ENCODE peak calls at places on chromosomes 12 and 14, in four cellular contexts. I, P, K and Z are unnamed samples. For H3K36me3, the result is how much of the 10 kb centered on the place peaks cover.

GRCh38 chr12:12800406-12801180 is 12.6 kb upstream of the DDX47 start:
- DNase-seq in P (no peak), I (no peak), K (no peak), Z (no peak)

GRCh38 chr12:123056053-123056452 is 75.6 kb downstream of the ARL6IP4 start:
- DNase-seq in K (peak), P (peak), I (no peak), Z (no peak)

GRCh38 chr14:36477266-36477665 is 42.8 kb downstream of the NKX2-1 start:
- DNase-seq in I (no peak), K (no peak), P (no peak), Z (no peak)

GRCh38 chr12:5184159-5184558 is 140.5 kb downstream of the KCNA5 start:
- DNase-seq in I (no peak), K (no peak), P (no peak), Z (no peak)

GRCh38 chr12:82948462-82948861 is 261.8 kb downstream of the TMTC2 start:
- DNase-seq in K (no peak), I (no peak), P (no peak), Z (no peak)

GRCh38 chr12:37547611-37548010 is 769.0 kb upstream of the ALG10B start:
- DNase-seq in I (no peak), K (no peak), P (no peak), Z (no peak)

GRCh38 chr14:61498811-61499210 is 177.4 kb downstream of the PRKCH start:
- DNase-seq in I (no peak), P (no peak), K (peak), Z (no peak)

GRCh38 chr12:54932691-54933090 is 51.9 kb downstream of the TESPA1 start:
- DNase-seq in P (peak), I (no peak), K (no peak), Z (no peak)

GRCh38 chr14:63956326-63956725 is 103.5 kb downstream of the SYNE2 start:
- DNase-seq in I (no peak), P (no peak), K (no peak), Z (no peak)

GRCh38 chr12:9687228-9687627 is 17.7 kb downstream of the CLEC2D start:
- DNase-seq in K (peak), I (no peak), P (no peak), Z (no peak)

GRCh38 chr14:72607386-72608125 is 286.3 kb downstream of the DPF3 start:
- DNase-seq in P (no peak), I (no peak), K (peak), Z (no peak)

GRCh38 chr14:74109369-74109768 is 24.6 kb downstream of the LIN52 start:
- DNase-seq in I (no peak), P (no peak), K (peak), Z (no peak)

GRCh38 chr14:101823511-101824120 is 62.1 kb downstream of the PPP2R5C start:
- DNase-seq in P (no peak), K (no peak), I (peak), Z (no peak)

GRCh38 chr14:66507181-66507721 is 696 bp upstream of the GPHN start:
- DNase-seq in K (peak), I (no peak), P (no peak), Z (no peak)

GRCh38 chr14:94572637-94573303 is 8.5 kb upstream of the SERPINA5 start:
- DNase-seq in I (no peak), K (no peak), P (no peak), Z (no peak)

GRCh38 chr12:73226585-73226984 is 954.4 kb downstream of the TRHDE start:
- DNase-seq in I (no peak), K (no peak), P (no peak), Z (no peak)

GRCh38 chr14:51592836-51593235 is 58.9 kb upstream of the FRMD6 start:
- DNase-seq in K (no peak), P (no peak), I (no peak), Z (no peak)

GRCh38 chr12:124750787-124751471 is 112.7 kb downstream of the SCARB1 start:
- DNase-seq in K (no peak), P (no peak), I (no peak), Z (no peak)

GRCh38 chr14:51576112-51576420 is 75.6 kb upstream of the FRMD6 start:
- DNase-seq in I (no peak), K (no peak), P (no peak), Z (no peak)

GRCh38 chr12:3777206-3777809 is 24.4 kb upstream of the CRACR2A start:
- DNase-seq in K (peak), I (no peak), P (no peak), Z (no peak)

GRCh38 chr12:62784576-62784975 is 150.4 kb downstream of the PPM1H start:
- DNase-seq in K (no peak), P (no peak), I (no peak), Z (no peak)

GRCh38 chr12:102917026-102917787 is at the start of gene PAH:
- DNase-seq in P (no peak), I (peak), K (no peak), Z (peak)

GRCh38 chr12:31004666-31005065 is 69.0 kb upstream of the DDX11 start:
- DNase-seq in K (no peak), P (no peak), I (no peak), Z (no peak)

GRCh38 chr14:69666698-69667211 is 55.4 kb downstream of the SUSD6 start:
- DNase-seq in P (no peak), K (peak), I (no peak), Z (no peak)

GRCh38 chr12:124030510-124030909 is 57.5 kb downstream of the ZNF664 start:
- DNase-seq in P (peak), I (no peak), K (peak), Z (no peak)

GRCh38 chr12:77724367-77724957 is 106.2 kb upstream of the NAV3 start:
- DNase-seq in K (peak), I (no peak), P (peak), Z (no peak)

GRCh38 chr14:88599761-88600439 is 37.1 kb downstream of the ZC3H14 start:
- DNase-seq in P (no peak), I (no peak), K (no peak), Z (no peak)

GRCh38 chr12:106953352-106954260 is 2.1 kb upstream of the TMEM263 start:
- DNase-seq in P (no peak), K (no peak), I (no peak), Z (no peak)

GRCh38 chr12:97142737-97143450 is 235.8 kb downstream of the NEDD1 start:
- DNase-seq in P (no peak), K (no peak), I (no peak), Z (no peak)

GRCh38 chr12:44794867-44795266 is 81.2 kb downstream of the NELL2 start:
- DNase-seq in P (no peak), I (no peak), K (no peak), Z (no peak)

GRCh38 chr14:88421286-88421685 is 35.8 kb downstream of the SPATA7 start:
- DNase-seq in I (no peak), P (no peak), K (peak), Z (no peak)

DNA sequence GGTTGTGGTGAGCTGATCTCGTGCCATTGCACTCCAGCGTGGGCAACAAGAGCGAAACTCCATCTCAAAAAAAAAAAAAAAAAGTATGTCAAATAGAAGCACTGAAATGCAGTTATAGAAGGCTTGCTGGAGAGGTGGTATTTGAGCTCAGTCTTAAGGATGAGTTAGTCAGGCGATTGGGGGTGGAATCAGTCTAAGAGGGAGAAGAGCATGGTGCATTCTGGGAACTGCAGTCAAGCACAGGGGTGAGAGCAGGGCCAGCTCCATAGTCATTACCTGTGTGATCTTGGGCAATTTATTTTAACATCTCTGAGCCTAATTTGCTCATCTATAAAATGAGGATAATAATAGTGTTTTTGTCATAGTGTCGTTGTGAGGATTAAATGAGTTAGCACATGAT is 5.9 kb upstream of the GNB3 start:
- DNase-seq in I (no peak), P (no peak), K (no peak), Z (no peak)
- H3K36me3 ChIP-seq in I (under half), P (under half), K (under half), Z (under half)

DNA sequence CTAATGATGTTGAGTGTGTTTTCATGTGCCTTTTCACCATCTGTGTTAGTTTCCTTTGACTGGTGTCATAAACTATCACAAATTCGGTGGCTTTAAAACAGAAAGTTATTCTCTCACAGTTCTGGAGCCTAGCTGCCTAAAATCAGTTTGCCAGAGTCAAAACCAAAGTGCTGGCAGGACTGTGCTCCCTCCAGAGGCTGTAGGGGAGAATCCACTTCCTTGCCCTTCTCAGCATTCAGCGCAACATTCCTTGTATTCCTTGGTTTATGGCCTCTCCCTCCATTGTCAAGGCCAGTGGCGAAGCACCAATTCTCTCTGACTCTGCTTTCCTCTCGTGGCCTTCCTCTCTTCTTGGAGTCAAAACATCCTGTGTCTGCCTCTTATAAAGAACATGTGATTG is 174.2 kb upstream of the PDE3A start:
- DNase-seq in K (peak), I (no peak), P (no peak), Z (no peak)
- TF ChIP-seq CTCF in K (peak), I (no peak), P (no peak), Z (no peak)

GRCh38 chr12:22287776-22288621 is 46.5 kb downstream of the ST8SIA1 start:
- DNase-seq in I (no peak), K (peak), P (no peak), Z (no peak)
- H3K4me3 ChIP-seq in I (no peak), K (no peak), P (no peak), Z (no peak)

DNA sequence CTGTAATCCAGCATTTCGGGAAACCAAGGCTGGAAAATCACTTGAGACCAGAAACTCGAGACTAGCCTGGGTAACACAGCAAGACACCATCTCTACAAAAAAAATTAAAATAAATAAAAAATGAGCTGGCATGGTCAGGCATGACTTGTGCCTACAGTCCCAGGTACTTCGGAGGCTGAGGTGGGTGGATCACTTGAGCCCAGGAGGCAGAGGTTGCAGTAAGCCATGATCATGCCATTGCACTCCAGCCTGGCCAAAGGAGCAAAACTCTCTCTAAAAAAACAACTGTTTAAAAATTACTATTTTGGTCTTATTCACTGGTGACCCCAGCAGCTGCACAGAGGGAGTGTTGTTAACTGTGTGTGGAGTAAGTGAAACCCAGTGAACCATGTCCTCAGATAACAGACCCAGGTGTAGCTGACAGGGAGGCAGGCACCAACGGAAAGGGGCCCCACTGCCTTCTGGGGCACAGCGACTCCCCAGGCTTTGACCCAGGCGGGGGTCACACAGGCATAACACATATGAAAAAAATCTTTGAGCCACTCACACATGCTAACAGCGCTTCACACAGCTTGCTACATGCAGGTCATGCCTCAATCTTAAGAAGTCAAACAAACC is 12.1 kb downstream of the DDX54 start:
- DNase-seq in I (no peak), K (no peak), P (no peak), Z (no peak)
- H3K36me3 ChIP-seq in I (half or more), K (under half), P (under half), Z (under half)

GRCh38 chr12:52170827-52171226 is 21.0 kb downstream of the KRT80 start:
- DNase-seq in I (no peak), P (peak), K (no peak), Z (no peak)

GRCh38 chr12:52169886-52170285 is 21.9 kb downstream of the KRT80 start:
- DNase-seq in K (no peak), I (no peak), P (no peak), Z (no peak)

GRCh38 chr12:52172956-52173355 is 18.9 kb downstream of the KRT80 start:
- DNase-seq in I (no peak), K (no peak), P (no peak), Z (no peak)

GRCh38 chr12:52173526-52173925 is 18.3 kb downstream of the KRT80 start:
- DNase-seq in K (no peak), I (no peak), P (no peak), Z (no peak)

DNA sequence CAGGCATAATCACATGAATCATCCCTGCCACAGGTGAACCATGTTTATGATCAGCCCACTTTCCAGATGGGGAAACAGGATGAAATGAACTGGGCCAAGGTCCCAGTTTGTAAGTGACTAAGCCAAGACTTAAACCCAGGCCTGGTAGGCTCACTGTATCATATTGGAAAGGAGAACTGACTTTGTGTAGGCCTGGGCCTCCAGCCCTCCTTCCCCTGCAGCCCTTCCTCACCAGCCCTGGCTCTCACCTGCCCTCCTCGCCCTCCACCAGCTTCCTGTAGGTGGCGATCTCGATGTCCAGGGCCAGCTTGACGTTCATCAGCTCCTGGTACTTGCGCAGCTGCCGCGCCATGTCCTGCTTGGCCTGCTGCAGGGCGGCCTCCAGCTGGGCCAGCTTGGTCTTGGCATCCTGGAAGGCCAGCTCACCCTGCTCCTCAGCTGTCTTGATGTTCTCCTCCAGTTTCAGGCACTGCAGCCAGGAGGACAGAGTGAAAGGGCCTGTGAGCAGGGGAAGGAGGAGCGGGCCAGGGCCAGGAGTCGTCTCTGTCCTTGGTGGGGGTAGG is 19.8 kb downstream of the KRT80 start:
- DNase-seq in K (no peak), I (peak), P (peak), Z (peak)
- TF ChIP-seq CTCF in K (peak), I (peak), P (no peak), Z (peak)

DNA sequence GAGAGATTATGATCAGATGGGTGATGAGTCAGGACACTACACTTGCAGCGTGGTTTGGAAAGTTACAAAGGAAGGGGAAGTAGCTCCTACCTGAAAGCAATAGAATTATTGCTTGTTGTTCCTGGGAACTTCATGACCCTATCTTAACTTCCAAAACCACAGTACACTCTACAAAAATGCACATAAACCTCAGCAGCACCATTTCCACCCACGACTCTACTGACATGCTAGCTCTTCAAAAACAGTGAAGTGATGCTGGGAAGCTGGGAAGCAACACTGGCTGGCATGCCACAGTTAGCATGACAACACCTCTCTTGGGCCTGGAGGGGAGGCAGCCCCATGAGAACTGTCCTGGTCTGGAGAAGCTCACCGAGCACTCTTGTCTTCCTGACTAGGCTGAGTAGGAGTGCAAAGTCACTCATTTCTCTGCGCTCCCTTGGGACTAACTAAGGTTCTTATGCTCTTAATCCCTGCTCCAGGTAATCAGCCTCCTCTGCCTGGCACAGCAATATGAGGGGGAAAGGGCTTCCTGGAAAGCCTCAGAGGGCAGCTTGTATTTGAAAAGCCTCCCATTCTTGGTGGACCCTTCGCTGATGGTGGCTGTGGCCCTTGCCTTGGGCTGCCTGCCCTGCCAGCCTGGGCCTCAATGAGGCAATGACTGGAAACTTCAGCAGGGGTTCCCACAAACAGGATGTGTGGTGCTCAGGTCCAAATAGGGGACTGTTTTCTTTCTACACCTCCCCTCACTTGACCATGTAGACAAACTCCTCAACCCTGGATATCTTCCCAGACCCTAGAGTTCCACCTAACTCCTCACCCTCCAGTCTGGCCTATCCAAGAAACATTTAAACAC is 1.2 kb downstream of the KRT3 start:
- DNase-seq in P (no peak), K (no peak), I (no peak), Z (no peak)
- H3K4me3 ChIP-seq in P (no peak), K (no peak), I (no peak), Z (no peak)

GRCh38 chr12:49037111-49037946 is 18.8 kb upstream of the PRKAG1 start:
- DNase-seq in K (no peak), P (no peak), I (no peak), Z (no peak)
- H3K36me3 ChIP-seq in K (half or more), P (under half), I (half or more), Z (half or more)

GRCh38 chr12:191541-191940 is 22.4 kb downstream of the SLC6A12 start:
- DNase-seq in I (no peak), K (no peak), P (no peak), Z (no peak)
- TF ChIP-seq CTCF in I (no peak), K (no peak), P (no peak), Z (no peak)